ENCODE peak calls at places on chromosomes 6 and 20, in five cellular contexts. P, X, G, D and B are unnamed samples.

GRCh38 chr20:62303327-62304226 is 780 bp downstream of the ADRM1 start:
- DNase-seq in P (no peak), X (peak; percentile 89), D (peak; percentile 26), G (no peak), B (peak; percentile 8)

GRCh38 chr20:39880890-39881289 is 808.1 kb downstream of the MAFB start:
- DNase-seq in G (no peak), P (no peak), D (peak; percentile 35), X (no peak), B (no peak)

GRCh38 chr6:109174911-109175310 is 79.6 kb downstream of the CEP57L1 start:
- DNase-seq in X (no peak), P (no peak), G (no peak), D (no peak), B (peak; percentile 22)

GRCh38 chr6:35305117-35305516 is 7.5 kb downstream of the DEF6 start:
- DNase-seq in G (no peak), D (no peak), X (no peak), P (no peak), B (no peak)

GRCh38 chr6:154039231-154039842 is at the start of gene OPRM1:
- DNase-seq in G (no peak), D (no peak), X (no peak), P (peak; percentile 27), B (peak; percentile 40)

GRCh38 chr6:7468382-7469081 is 72.9 kb upstream of the DSP start:
- DNase-seq in G (peak; percentile 60), P (no peak), D (no peak), X (no peak), B (peak; percentile 40)

GRCh38 chr6:30684386-30685156 is 1.9 kb downstream of the PPP1R18 start:
- DNase-seq in X (no peak), P (peak; percentile 77), D (peak; percentile 40), G (peak; percentile 51), B (peak; percentile 29)

GRCh38 chr6:12958052-12958706 is 241.6 kb downstream of the PHACTR1 start:
- DNase-seq in P (no peak), D (no peak), X (no peak), G (no peak), B (peak; percentile 47)

GRCh38 chr20:24578605-24579004 is 109.2 kb downstream of the SYNDIG1 start:
- DNase-seq in D (no peak), P (no peak), G (no peak), X (no peak), B (no peak)

GRCh38 chr20:15992564-15992963 is 580.7 kb downstream of the KIF16B start:
- DNase-seq in G (no peak), P (no peak), D (no peak), X (no peak), B (no peak)

GRCh38 chr6:7136859-7137334 is 29.1 kb downstream of the RREB1 start:
- DNase-seq in G (no peak), X (no peak), P (no peak), D (peak; percentile 57), B (no peak)

GRCh38 chr6:151111670-151112069 is 128.1 kb upstream of the AKAP12 start:
- DNase-seq in P (no peak), G (no peak), X (no peak), D (no peak), B (no peak)

GRCh38 chr6:12149944-12150510 is 137.9 kb downstream of the HIVEP1 start:
- DNase-seq in P (no peak), D (no peak), X (no peak), G (no peak), B (no peak)

GRCh38 chr6:30724906-30725667 is 4.9 kb downstream of the TUBB start:
- DNase-seq in P (no peak), D (no peak), X (no peak), G (no peak), B (no peak)

GRCh38 chr6:15977050-15977449 is 151.8 kb upstream of the MYLIP start:
- DNase-seq in D (no peak), X (peak; percentile 33), G (no peak), P (no peak), B (no peak)

GRCh38 chr6:33962673-33963072 is 158.9 kb upstream of the MLN start:
- DNase-seq in X (no peak), D (no peak), G (no peak), P (no peak), B (no peak)

GRCh38 chr6:157143171-157143884 is 180.0 kb downstream of the TMEM242 start:
- DNase-seq in G (no peak), P (no peak), X (no peak), D (no peak), B (peak; percentile 87)

GRCh38 chr20:60113024-60113724 is 155.0 kb downstream of the CDH26 start:
- DNase-seq in P (no peak), G (no peak), D (no peak), X (no peak), B (no peak)

GRCh38 chr20:18263723-18264122 is 24.6 kb upstream of the ZNF133 start:
- DNase-seq in G (no peak), P (no peak), D (no peak), X (peak; percentile 39), B (peak; percentile 10)

GRCh38 chr6:144528605-144529425 is 243.7 kb downstream of the UTRN start:
- DNase-seq in D (no peak), P (no peak), X (no peak), G (no peak), B (peak; percentile 46)

GRCh38 chr20:44056010-44056698 is 130.8 kb downstream of the JPH2 start:
- DNase-seq in D (peak; percentile 56), G (no peak), P (no peak), X (peak; percentile 61), B (no peak)

GRCh38 chr6:90237350-90237990 is 59.2 kb downstream of the BACH2 start:
- DNase-seq in X (no peak), D (no peak), G (no peak), P (no peak), B (no peak)

GRCh38 chr6:57432162-57432561 is 114.7 kb downstream of the PRIM2 start:
- DNase-seq in G (no peak), D (no peak), X (peak; percentile 3), P (no peak), B (peak; percentile 33)

GRCh38 chr20:33840759-33841438 is 29.8 kb downstream of the CHMP4B start:
- DNase-seq in X (no peak), D (peak; percentile 47), G (no peak), P (no peak), B (no peak)

GRCh38 chr6:33827546-33828451 is 24.0 kb upstream of the MLN start:
- DNase-seq in X (no peak), G (no peak), D (no peak), P (no peak), B (peak; percentile 67)

GRCh38 chr6:17707371-17707651 is 586 bp upstream of the NUP153 start:
- DNase-seq in X (no peak), D (no peak), G (no peak), P (no peak), B (no peak)

GRCh38 chr6:163151212-163151611 is 263.3 kb upstream of the QKI start:
- DNase-seq in P (no peak), D (no peak), G (no peak), X (no peak), B (peak; percentile 10)

GRCh38 chr20:1761116-1761515 is 103.5 kb upstream of the SIRPG start:
- DNase-seq in G (no peak), P (no peak), D (no peak), X (no peak), B (peak; percentile 41)

GRCh38 chr6:6105472-6106036 is 98.8 kb upstream of the NRN1 start:
- DNase-seq in P (no peak), G (no peak), X (no peak), D (no peak), B (no peak)
- TF ChIP-seq CTCF in P (no peak), G (no peak), X (peak; percentile 41), D (peak; percentile 36), B (no peak)

DNA sequence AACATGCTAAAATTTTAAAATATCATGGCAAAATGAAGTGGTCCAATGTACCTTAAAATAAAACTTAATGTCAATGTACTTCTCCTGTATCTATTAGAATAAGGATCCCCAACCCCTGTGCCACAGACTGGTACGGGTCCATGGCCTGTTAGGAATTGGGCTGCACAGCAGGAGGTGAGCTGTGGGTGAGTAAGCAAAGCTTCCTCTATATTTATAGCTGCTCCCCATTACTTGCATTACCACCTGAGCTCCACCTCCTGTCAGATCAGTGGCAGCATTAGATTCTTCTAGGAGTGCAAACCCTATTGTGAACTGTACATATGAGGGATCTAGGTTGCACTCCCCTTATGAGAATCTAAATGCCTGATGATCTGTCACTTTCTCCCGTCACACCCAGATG is 86.0 kb downstream of the SLC16A10 start:
- DNase-seq in X (no peak), D (no peak), G (no peak), P (no peak), B (no peak)
- H3K4me3 ChIP-seq in X (no peak overlapping the region), D (no peak overlapping the region), G (no peak overlapping the region), P (no peak overlapping the region), B (no peak overlapping the region)

GRCh38 chr20:48329676-48330644 is 497.8 kb downstream of the PREX1 start:
- DNase-seq in G (peak; percentile 53), X (peak; percentile 32), D (no peak), P (no peak), B (peak; percentile 61)
- TF ChIP-seq CTCF in G (no peak), X (peak; percentile 80), D (peak; percentile 38), P (no peak), B (peak; percentile 52)

GRCh38 chr6:10421508-10422281 is 6.8 kb upstream of the TFAP2A start:
- DNase-seq in G (no peak), D (no peak), P (no peak), X (no peak), B (no peak)

GRCh38 chr6:10418361-10418861 is 3.5 kb upstream of the TFAP2A start:
- DNase-seq in P (no peak), G (no peak), X (no peak), D (no peak), B (no peak)

GRCh38 chr6:10420546-10421507 is 6.0 kb upstream of the TFAP2A start:
- DNase-seq in D (no peak), P (no peak), X (no peak), G (no peak), B (no peak)

GRCh38 chr6:10418862-10419748 is 4.2 kb upstream of the TFAP2A start:
- DNase-seq in X (no peak), P (no peak), G (no peak), D (no peak), B (peak; percentile 60)

GRCh38 chr6:10419749-10420545 is 5.1 kb upstream of the TFAP2A start:
- DNase-seq in G (no peak), P (no peak), D (no peak), X (no peak), B (no peak)
- H3K4me3 ChIP-seq in G (no peak overlapping the region), P (no peak overlapping the region), D (peak overlapping the region; percentile 43), X (no peak overlapping the region), B (no peak overlapping the region)

GRCh38 chr6:14317616-14318015 is 200.0 kb downstream of the CD83 start:
- DNase-seq in D (no peak), P (no peak), X (no peak), G (no peak), B (no peak)

GRCh38 chr6:14315353-14315752 is 197.8 kb downstream of the CD83 start:
- DNase-seq in D (no peak), X (no peak), G (no peak), P (no peak), B (no peak)

GRCh38 chr6:14313220-14313619 is 195.6 kb downstream of the CD83 start:
- DNase-seq in D (no peak), X (no peak), G (no peak), P (no peak), B (no peak)

GRCh38 chr6:14320342-14320741 is 202.8 kb downstream of the CD83 start:
- DNase-seq in X (no peak), P (no peak), G (no peak), D (no peak), B (no peak)

GRCh38 chr6:14316911-14317535 is 199.5 kb downstream of the CD83 start:
- DNase-seq in P (no peak), X (no peak), D (no peak), G (no peak), B (no peak)
- TF ChIP-seq CTCF in P (no peak), X (peak; percentile 39), D (no peak), G (no peak), B (peak; percentile 22)

GRCh38 chr20:2800590-2801458 is at the start of gene CPXM1:
- DNase-seq in P (no peak), X (peak; percentile 46), G (no peak), D (no peak), B (no peak)
- H3K4me3 ChIP-seq in P (peak within 1 kb of the TSS; percentile 28), X (peak within 1 kb of the TSS; percentile 27), G (peak within 1 kb of the TSS; percentile 29), D (peak within 1 kb of the TSS; percentile 10), B (peak within 1 kb of the TSS; percentile 36)